ENCODE peak calls at places on chromosomes 5 and 9, in nine cellular contexts. Y is HS-5; V is NT2/D1; R is NCI-H510A treated with DMSO at 0.1 percent for 48 hours; E is CD8-positive, alpha-beta T cell; P is neural crest cell; J is MCF 10A; M is left ventricle myocardium superior; F is SW480. L is an unnamed sample.

GRCh38 chr5:927172-928015 is 34.7 kb downstream of the TRIP13 start:
- DNase-seq in V (no peak), F (no peak), R (no peak), E (no peak), Y (no peak), J (no peak), P (no peak), M (no peak), L (no peak)

GRCh38 chr9:93896093-93896492 is 59.1 kb downstream of the BARX1 start:
- DNase-seq in P (no peak), E (no peak), M (no peak), R (no peak), F (no peak), J (no peak), Y (no peak), V (no peak), L (no peak)

GRCh38 chr9:106878943-106879916 is 16.3 kb downstream of the ZNF462 start:
- DNase-seq in J (peak), F (no peak), M (peak), P (no peak), R (peak), V (no peak), E (no peak), Y (no peak), L (peak)

GRCh38 chr5:142110046-142110531 is 1.5 kb downstream of the NDFIP1 start:
- DNase-seq in Y (peak), E (no peak), J (peak), F (peak), P (no peak), M (peak), V (no peak), R (no peak), L (no peak)

GRCh38 chr5:43785198-43785597 is 182.2 kb downstream of the NNT start:
- DNase-seq in P (no peak), F (no peak), J (no peak), Y (no peak), V (no peak), E (no peak), M (no peak), R (no peak), L (no peak)

GRCh38 chr9:6590329-6590728 is 55.2 kb downstream of the GLDC start:
- DNase-seq in M (no peak), E (no peak), R (no peak), Y (no peak), P (no peak), V (no peak), J (no peak), F (peak), L (no peak)

GRCh38 chr5:21236896-21237830 is 1249.2 kb upstream of the CDH18 start:
- DNase-seq in V (no peak), E (no peak), Y (peak), P (no peak), R (no peak), F (no peak), M (no peak), J (peak), L (no peak)

GRCh38 chr9:85200726-85201402 is 531.3 kb downstream of the NTRK2 start:
- DNase-seq in V (no peak), P (no peak), F (no peak), R (no peak), E (no peak), Y (no peak), J (peak), M (no peak), L (no peak)

GRCh38 chr5:19462019-19462418 is 526.0 kb downstream of the CDH18 start:
- DNase-seq in J (no peak), P (no peak), R (no peak), V (no peak), M (no peak), F (no peak), Y (no peak), E (no peak), L (no peak)

GRCh38 chr5:76084496-76085285 is 1.5 kb downstream of the SV2C start:
- DNase-seq in J (peak), E (no peak), P (peak), R (peak), F (no peak), M (no peak), V (no peak), Y (no peak), L (no peak)

GRCh38 chr5:127599321-127599720 is 49.6 kb upstream of the CTXN3 start:
- DNase-seq in J (no peak), Y (no peak), R (no peak), V (no peak), E (no peak), M (no peak), P (no peak), F (no peak), L (no peak)

GRCh38 chr9:27282269-27282668 is 14.7 kb downstream of the EQTN start:
- DNase-seq in V (no peak), R (no peak), Y (no peak), F (no peak), J (no peak), P (no peak), M (no peak), E (no peak), L (no peak)

GRCh38 chr5:141902416-141902815 is 21.3 kb upstream of the DELE1 start:
- DNase-seq in M (no peak), F (no peak), Y (no peak), R (no peak), E (no peak), J (no peak), V (no peak), P (no peak), L (no peak)

GRCh38 chr9:121301881-121302286 is 33.9 kb downstream of the GSN start:
- DNase-seq in Y (no peak), M (peak), V (no peak), R (no peak), J (no peak), F (no peak), P (no peak), E (no peak), L (no peak)

GRCh38 chr9:21576331-21577189 is 94.4 kb upstream of the IFNE start:
- DNase-seq in E (no peak), M (no peak), F (peak), V (no peak), J (peak), R (no peak), P (no peak), Y (peak), L (no peak)

GRCh38 chr9:106177216-106177615 is 482.9 kb downstream of the TMEM38B start:
- DNase-seq in V (no peak), P (no peak), Y (no peak), E (no peak), J (no peak), M (no peak), F (no peak), R (no peak), L (no peak)

GRCh38 chr5:83485842-83486241 is 14.3 kb downstream of the VCAN start:
- DNase-seq in M (no peak), J (no peak), E (no peak), F (no peak), R (no peak), Y (no peak), P (no peak), V (no peak), L (no peak)

GRCh38 chr5:13664377-13664776 is 280.1 kb downstream of the DNAH5 start:
- DNase-seq in M (no peak), V (no peak), F (peak), Y (peak), J (peak), R (no peak), P (no peak), E (no peak), L (no peak)

GRCh38 chr5:44935871-44936270 is 127.1 kb downstream of the MRPS30 start:
- DNase-seq in Y (no peak), V (no peak), R (no peak), E (no peak), J (no peak), P (no peak), M (no peak), F (no peak), L (peak)

GRCh38 chr5:142769251-142769792 is 855 bp upstream of the ARHGAP26 start:
- DNase-seq in P (no peak), J (no peak), R (no peak), E (no peak), V (no peak), M (no peak), F (peak), Y (no peak), L (no peak)

GRCh38 chr5:54761213-54761701 is 224.1 kb downstream of the ESM1 start:
- DNase-seq in R (no peak), J (peak), Y (peak), V (no peak), M (no peak), P (no peak), F (no peak), E (no peak), L (no peak)

GRCh38 chr5:31692561-31693221 is 53.8 kb downstream of the PDZD2 start:
- DNase-seq in R (no peak), Y (no peak), E (no peak), J (no peak), V (no peak), F (no peak), P (no peak), M (peak), L (peak)

GRCh38 chr5:42502613-42503470 is 79.6 kb downstream of the GHR start:
- DNase-seq in V (no peak), F (no peak), M (no peak), Y (no peak), E (no peak), J (no peak), P (no peak), R (no peak), L (no peak)

GRCh38 chr9:109467936-109468335 is 30.2 kb downstream of the PTPN3 start:
- DNase-seq in Y (no peak), F (no peak), J (no peak), P (no peak), V (no peak), E (no peak), R (no peak), M (no peak), L (no peak)

GRCh38 chr5:157977957-157978505 is 119.1 kb upstream of the CLINT1 start:
- DNase-seq in J (no peak), F (no peak), R (no peak), E (no peak), Y (no peak), M (peak), P (no peak), V (no peak), L (no peak)

GRCh38 chr5:94181940-94182339 is 436.5 kb downstream of the KIAA0825 start:
- DNase-seq in F (no peak), V (peak), M (no peak), R (no peak), J (peak), E (no peak), P (no peak), Y (no peak), L (no peak)

GRCh38 chr9:82600536-82601271 is 462.2 kb downstream of the RASEF start:
- DNase-seq in F (no peak), M (no peak), V (no peak), Y (no peak), E (no peak), R (peak), J (no peak), P (no peak), L (no peak)

GRCh38 chr5:83956386-83956785 is 235.7 kb upstream of the HAPLN1 start:
- DNase-seq in Y (no peak), E (no peak), J (no peak), M (no peak), V (no peak), R (peak), F (no peak), P (no peak), L (no peak)

GRCh38 chr9:6552033-6552737 is 93.3 kb downstream of the GLDC start:
- DNase-seq in R (peak), Y (no peak), P (no peak), M (no peak), J (peak), E (no peak), F (peak), V (no peak), L (no peak)

GRCh38 chr5:71821029-71821428 is 102.0 kb downstream of the CARTPT start:
- DNase-seq in F (no peak), R (no peak), P (no peak), E (no peak), M (no peak), J (no peak), V (no peak), Y (no peak), L (no peak)

GRCh38 chr9:100170556-100170955 is 71.5 kb downstream of the INVS start:
- DNase-seq in E (no peak), V (no peak), J (no peak), M (no peak), P (no peak), Y (no peak), F (no peak), R (no peak), L (no peak)

GRCh38 chr5:173953528-173954090 is 35.4 kb upstream of the C5orf47 start:
- DNase-seq in M (no peak), V (no peak), Y (peak), F (no peak), R (no peak), E (no peak), P (no peak), J (no peak), L (no peak)